ENCODE peak calls at places on chromosomes 5 and 9, in four cellular contexts. T, E, L and S are unnamed samples.

GRCh38 chr9:119398350-119398749 is 29.1 kb upstream of the BRINP1 start:
- DNase-seq in T (no peak), E (no peak), L (no peak), S (no peak)

GRCh38 chr5:130605200-130605599 is 559.9 kb downstream of the HINT1 start:
- DNase-seq in T (no peak), E (no peak), L (no peak), S (peak; percentile 76)

GRCh38 chr5:66869347-66869746 is 273.2 kb downstream of the MAST4 start:
- DNase-seq in T (no peak), E (no peak), L (no peak), S (no peak)

GRCh38 chr9:91946825-91947224 is 3.2 kb downstream of the ROR2 start:
- DNase-seq in T (no peak), E (no peak), L (no peak), S (no peak)

GRCh38 chr5:54159153-54159836 is 151.1 kb downstream of the ARL15 start:
- DNase-seq in T (no peak), E (no peak), L (no peak), S (peak; percentile 78)

GRCh38 chr9:134205636-134206316 is 41.4 kb upstream of the RNU6ATAC start:
- DNase-seq in T (no peak), E (peak; percentile 71), L (peak; percentile 63), S (peak; percentile 72)

GRCh38 chr5:56327810-56328209 is 94.7 kb upstream of the ANKRD55 start:
- DNase-seq in T (no peak), E (no peak), L (no peak), S (peak; percentile 34)

GRCh38 chr5:119088438-119088837 is 17.6 kb downstream of the DMXL1 start:
- DNase-seq in T (no peak), E (no peak), L (no peak), S (no peak)

GRCh38 chr5:6757414-6757969 is 44.3 kb downstream of the TENT4A start:
- DNase-seq in T (no peak), E (no peak), L (no peak), S (no peak)

GRCh38 chr9:35364817-35365585 is 124.9 kb upstream of the RUSC2 start:
- DNase-seq in T (no peak), E (no peak), L (no peak), S (peak; percentile 23)

GRCh38 chr9:131758972-131759647 is 19.2 kb upstream of the RAPGEF1 start:
- DNase-seq in T (no peak), E (no peak), L (no peak), S (no peak)

GRCh38 chr9:72585737-72586136 is 64.3 kb downstream of the TMC1 start:
- DNase-seq in T (no peak), E (no peak), L (no peak), S (no peak)

GRCh38 chr9:130399768-130400167 is 45.0 kb upstream of the ASS1 start:
- DNase-seq in T (no peak), E (no peak), L (no peak), S (no peak)

GRCh38 chr5:60710362-60710761 is 10.4 kb upstream of the DEPDC1B start:
- DNase-seq in T (no peak), E (no peak), L (no peak), S (peak; percentile 40)

GRCh38 chr9:28887188-28887884 is 1314.1 kb upstream of the C9orf72 start:
- DNase-seq in T (no peak), E (no peak), L (no peak), S (no peak)

GRCh38 chr5:67549947-67550346 is 353.3 kb upstream of the CD180 start:
- DNase-seq in T (no peak), E (no peak), L (no peak), S (no peak)

GRCh38 chr5:33936381-33937016 is at the start of gene RXFP3:
- DNase-seq in T (no peak), E (no peak), L (no peak), S (no peak)

GRCh38 chr9:123377211-123377971 is 21.4 kb downstream of the CRB2 start:
- DNase-seq in T (no peak), E (no peak), L (no peak), S (no peak)

GRCh38 chr9:16510506-16510905 is 360.0 kb downstream of the BNC2 start:
- DNase-seq in T (no peak), E (no peak), L (no peak), S (no peak)

GRCh38 chr9:3507395-3508077 is 18.3 kb downstream of the RFX3 start:
- DNase-seq in T (no peak), E (no peak), L (no peak), S (no peak)

GRCh38 chr9:134004881-134005280 is 12.8 kb upstream of the VAV2 start:
- DNase-seq in T (no peak), E (no peak), L (no peak), S (no peak)

GRCh38 chr5:147307170-147307569 is 72.3 kb downstream of the STK32A start:
- DNase-seq in T (no peak), E (no peak), L (no peak), S (no peak)

GRCh38 chr9:21761309-21761901 is 41.0 kb upstream of the MTAP start:
- DNase-seq in T (no peak), E (no peak), L (no peak), S (no peak)

GRCh38 chr5:10648806-10649517 is 85.1 kb downstream of the ANKRD33B start:
- DNase-seq in T (no peak), E (no peak), L (no peak), S (no peak)

GRCh38 chr5:34944460-34945047 is 15.2 kb downstream of the DNAJC21 start:
- DNase-seq in T (no peak), E (no peak), L (no peak), S (no peak)

GRCh38 chr5:140141241-140141640 is 15.5 kb downstream of the IGIP start:
- DNase-seq in T (no peak), E (no peak), L (no peak), S (no peak)

GRCh38 chr5:179401-179800 is 11.9 kb upstream of the LRRC14B start:
- DNase-seq in T (no peak), E (no peak), L (no peak), S (no peak)

GRCh38 chr5:98570661-98571181 is 202.7 kb upstream of the RGMB start:
- DNase-seq in T (no peak), E (no peak), L (no peak), S (no peak)

GRCh38 chr5:126234563-126235195 is 188.5 kb upstream of the GRAMD2B start:
- DNase-seq in T (no peak), E (no peak), L (no peak), S (peak; percentile 80)

GRCh38 chr5:154421868-154422267 is 23.9 kb upstream of the SAP30L start:
- DNase-seq in T (no peak), E (no peak), L (no peak), S (peak; percentile 79)

GRCh38 chr5:178329331-178329730 is 96.7 kb upstream of the PHYKPL start:
- DNase-seq in T (no peak), E (no peak), L (no peak), S (no peak)

GRCh38 chr9:98736216-98736615 is 27.5 kb upstream of the GABBR2 start:
- DNase-seq in T (no peak), E (no peak), L (no peak), S (no peak)